ENCODE peak calls at places on chromosome 6, in six cellular contexts. One of them, this sample, is unnamed.

GRCh38 chr6:56863366-56863765 is 91.5 kb upstream of the BEND6 start:
- DNase-seq in tibial artery: no peak
- DNase-seq in naive thymus-derived CD8-positive, alpha-beta T cell: no peak
- DNase-seq in T-cell: no peak
- DNase-seq in activated T-cell treated with anti-CD3 and anti-CD28 coated beads, Interleukin-2, amount 50 U/mL, for 4 hours: no peak
- DNase-seq in G401: no peak
- DNase-seq in this sample: no peak

GRCh38 chr6:168060521-168060931 is 18.5 kb downstream of the FRMD1 start:
- DNase-seq in tibial artery: peak; percentile 35
- DNase-seq in naive thymus-derived CD8-positive, alpha-beta T cell: no peak
- DNase-seq in T-cell: no peak
- DNase-seq in activated T-cell treated with anti-CD3 and anti-CD28 coated beads, Interleukin-2, amount 50 U/mL, for 4 hours: no peak
- DNase-seq in G401: peak; percentile 55
- DNase-seq in this sample: no peak

GRCh38 chr6:2110504-2110903 is 134.9 kb downstream of the GMDS start:
- DNase-seq in tibial artery: peak; percentile 41
- DNase-seq in naive thymus-derived CD8-positive, alpha-beta T cell: no peak
- DNase-seq in T-cell: no peak
- DNase-seq in activated T-cell treated with anti-CD3 and anti-CD28 coated beads, Interleukin-2, amount 50 U/mL, for 4 hours: no peak
- DNase-seq in G401: no peak
- DNase-seq in this sample: no peak

GRCh38 chr6:106736502-106736901 is 107.1 kb downstream of the QRSL1 start:
- DNase-seq in tibial artery: no peak
- DNase-seq in naive thymus-derived CD8-positive, alpha-beta T cell: no peak
- DNase-seq in T-cell: no peak
- DNase-seq in activated T-cell treated with anti-CD3 and anti-CD28 coated beads, Interleukin-2, amount 50 U/mL, for 4 hours: no peak
- DNase-seq in G401: no peak
- DNase-seq in this sample: no peak

GRCh38 chr6:44327096-44327495 is 13.9 kb upstream of the AARS2 start:
- DNase-seq in tibial artery: no peak
- DNase-seq in naive thymus-derived CD8-positive, alpha-beta T cell: no peak
- DNase-seq in T-cell: no peak
- DNase-seq in activated T-cell treated with anti-CD3 and anti-CD28 coated beads, Interleukin-2, amount 50 U/mL, for 4 hours: no peak
- DNase-seq in G401: no peak
- DNase-seq in this sample: no peak

GRCh38 chr6:21588812-21589811 is 4.4 kb upstream of the SOX4 start:
- DNase-seq in tibial artery: peak; percentile 84
- DNase-seq in naive thymus-derived CD8-positive, alpha-beta T cell: peak; percentile 71
- DNase-seq in T-cell: peak; percentile 58
- DNase-seq in activated T-cell treated with anti-CD3 and anti-CD28 coated beads, Interleukin-2, amount 50 U/mL, for 4 hours: peak; percentile 73
- DNase-seq in G401: peak; percentile 88
- DNase-seq in this sample: peak; percentile 97

GRCh38 chr6:108168501-108168979 is 2.7 kb downstream of the NR2E1 start:
- DNase-seq in tibial artery: no peak
- DNase-seq in naive thymus-derived CD8-positive, alpha-beta T cell: no peak
- DNase-seq in T-cell: no peak
- DNase-seq in activated T-cell treated with anti-CD3 and anti-CD28 coated beads, Interleukin-2, amount 50 U/mL, for 4 hours: no peak
- DNase-seq in G401: no peak
- DNase-seq in this sample: no peak

GRCh38 chr6:129621252-129621651 is 88.7 kb downstream of the ARHGAP18 start:
- DNase-seq in tibial artery: no peak
- DNase-seq in naive thymus-derived CD8-positive, alpha-beta T cell: no peak
- DNase-seq in T-cell: no peak
- DNase-seq in activated T-cell treated with anti-CD3 and anti-CD28 coated beads, Interleukin-2, amount 50 U/mL, for 4 hours: peak; percentile 18
- DNase-seq in G401: no peak
- DNase-seq in this sample: no peak

GRCh38 chr6:157017861-157018260 is 240.7 kb downstream of the ARID1B start:
- DNase-seq in tibial artery: no peak
- DNase-seq in naive thymus-derived CD8-positive, alpha-beta T cell: no peak
- DNase-seq in T-cell: no peak
- DNase-seq in activated T-cell treated with anti-CD3 and anti-CD28 coated beads, Interleukin-2, amount 50 U/mL, for 4 hours: no peak
- DNase-seq in G401: no peak
- DNase-seq in this sample: no peak

GRCh38 chr6:2259002-2259494 is 13.6 kb upstream of the GMDS start:
- DNase-seq in tibial artery: no peak
- DNase-seq in naive thymus-derived CD8-positive, alpha-beta T cell: no peak
- DNase-seq in T-cell: no peak
- DNase-seq in activated T-cell treated with anti-CD3 and anti-CD28 coated beads, Interleukin-2, amount 50 U/mL, for 4 hours: no peak
- DNase-seq in G401: no peak
- DNase-seq in this sample: no peak

GRCh38 chr6:75290558-75290957 is 6.0 kb upstream of the TMEM30A start:
- DNase-seq in tibial artery: no peak
- DNase-seq in naive thymus-derived CD8-positive, alpha-beta T cell: no peak
- DNase-seq in T-cell: no peak
- DNase-seq in activated T-cell treated with anti-CD3 and anti-CD28 coated beads, Interleukin-2, amount 50 U/mL, for 4 hours: no peak
- DNase-seq in G401: no peak
- DNase-seq in this sample: no peak

GRCh38 chr6:40545954-40546353 is 41.2 kb downstream of the LRFN2 start:
- DNase-seq in tibial artery: no peak
- DNase-seq in naive thymus-derived CD8-positive, alpha-beta T cell: no peak
- DNase-seq in T-cell: no peak
- DNase-seq in activated T-cell treated with anti-CD3 and anti-CD28 coated beads, Interleukin-2, amount 50 U/mL, for 4 hours: no peak
- DNase-seq in G401: no peak
- DNase-seq in this sample: no peak

GRCh38 chr6:36912583-36912982 is 26.8 kb downstream of the C6orf89 start:
- DNase-seq in tibial artery: no peak
- DNase-seq in naive thymus-derived CD8-positive, alpha-beta T cell: peak; percentile 41
- DNase-seq in T-cell: peak; percentile 24
- DNase-seq in activated T-cell treated with anti-CD3 and anti-CD28 coated beads, Interleukin-2, amount 50 U/mL, for 4 hours: peak; percentile 42
- DNase-seq in G401: no peak
- DNase-seq in this sample: no peak

GRCh38 chr6:13303668-13304017 is 24.7 kb downstream of the TBC1D7 start:
- DNase-seq in tibial artery: peak; percentile 85
- DNase-seq in naive thymus-derived CD8-positive, alpha-beta T cell: no peak
- DNase-seq in T-cell: no peak
- DNase-seq in activated T-cell treated with anti-CD3 and anti-CD28 coated beads, Interleukin-2, amount 50 U/mL, for 4 hours: no peak
- DNase-seq in G401: no peak
- DNase-seq in this sample: peak; percentile 94

GRCh38 chr6:160430203-160430602 is 82.0 kb downstream of the SLC22A3 start:
- DNase-seq in tibial artery: no peak
- DNase-seq in naive thymus-derived CD8-positive, alpha-beta T cell: no peak
- DNase-seq in T-cell: no peak
- DNase-seq in activated T-cell treated with anti-CD3 and anti-CD28 coated beads, Interleukin-2, amount 50 U/mL, for 4 hours: no peak
- DNase-seq in G401: no peak
- DNase-seq in this sample: no peak

GRCh38 chr6:33088931-33089640 is 13.3 kb downstream of the HLA-DPB1 start:
- DNase-seq in tibial artery: no peak
- DNase-seq in naive thymus-derived CD8-positive, alpha-beta T cell: no peak
- DNase-seq in T-cell: no peak
- DNase-seq in activated T-cell treated with anti-CD3 and anti-CD28 coated beads, Interleukin-2, amount 50 U/mL, for 4 hours: no peak
- DNase-seq in G401: no peak
- DNase-seq in this sample: no peak

GRCh38 chr6:30955367-30956042 is 14.7 kb downstream of the MUCL3 start:
- DNase-seq in tibial artery: peak; percentile 46
- DNase-seq in naive thymus-derived CD8-positive, alpha-beta T cell: peak; percentile 74
- DNase-seq in T-cell: peak; percentile 50
- DNase-seq in activated T-cell treated with anti-CD3 and anti-CD28 coated beads, Interleukin-2, amount 50 U/mL, for 4 hours: peak; percentile 59
- DNase-seq in G401: no peak
- DNase-seq in this sample: peak; percentile 38

GRCh38 chr6:5411414-5411813 is 150.1 kb downstream of the FARS2 start:
- DNase-seq in tibial artery: no peak
- DNase-seq in naive thymus-derived CD8-positive, alpha-beta T cell: no peak
- DNase-seq in T-cell: no peak
- DNase-seq in activated T-cell treated with anti-CD3 and anti-CD28 coated beads, Interleukin-2, amount 50 U/mL, for 4 hours: no peak
- DNase-seq in G401: no peak
- DNase-seq in this sample: no peak

GRCh38 chr6:11702796-11703130 is 75.8 kb downstream of the ADTRP start:
- DNase-seq in tibial artery: no peak
- DNase-seq in naive thymus-derived CD8-positive, alpha-beta T cell: no peak
- DNase-seq in T-cell: no peak
- DNase-seq in activated T-cell treated with anti-CD3 and anti-CD28 coated beads, Interleukin-2, amount 50 U/mL, for 4 hours: no peak
- DNase-seq in G401: no peak
- DNase-seq in this sample: no peak

GRCh38 chr6:146359123-146359522 is 184.5 kb upstream of the RAB32 start:
- DNase-seq in tibial artery: no peak
- DNase-seq in naive thymus-derived CD8-positive, alpha-beta T cell: no peak
- DNase-seq in T-cell: no peak
- DNase-seq in activated T-cell treated with anti-CD3 and anti-CD28 coated beads, Interleukin-2, amount 50 U/mL, for 4 hours: no peak
- DNase-seq in G401: no peak
- DNase-seq in this sample: no peak

GRCh38 chr6:12111271-12111670 is 99.2 kb downstream of the HIVEP1 start:
- DNase-seq in tibial artery: no peak
- DNase-seq in naive thymus-derived CD8-positive, alpha-beta T cell: no peak
- DNase-seq in T-cell: no peak
- DNase-seq in activated T-cell treated with anti-CD3 and anti-CD28 coated beads, Interleukin-2, amount 50 U/mL, for 4 hours: no peak
- DNase-seq in G401: no peak
- DNase-seq in this sample: no peak

GRCh38 chr6:156827382-156827781 is 50.2 kb downstream of the ARID1B start:
- DNase-seq in tibial artery: no peak
- DNase-seq in naive thymus-derived CD8-positive, alpha-beta T cell: no peak
- DNase-seq in T-cell: no peak
- DNase-seq in activated T-cell treated with anti-CD3 and anti-CD28 coated beads, Interleukin-2, amount 50 U/mL, for 4 hours: no peak
- DNase-seq in G401: peak; percentile 87
- DNase-seq in this sample: no peak

GRCh38 chr6:80932364-80932763 is 820.1 kb downstream of the TENT5A start:
- DNase-seq in tibial artery: no peak
- DNase-seq in naive thymus-derived CD8-positive, alpha-beta T cell: no peak
- DNase-seq in T-cell: no peak
- DNase-seq in activated T-cell treated with anti-CD3 and anti-CD28 coated beads, Interleukin-2, amount 50 U/mL, for 4 hours: no peak
- DNase-seq in G401: no peak
- DNase-seq in this sample: no peak

GRCh38 chr6:127464881-127465459 is 5.8 kb upstream of the KIAA0408 start:
- DNase-seq in tibial artery: peak; percentile 59
- DNase-seq in naive thymus-derived CD8-positive, alpha-beta T cell: peak; percentile 35
- DNase-seq in T-cell: no peak
- DNase-seq in activated T-cell treated with anti-CD3 and anti-CD28 coated beads, Interleukin-2, amount 50 U/mL, for 4 hours: peak; percentile 57
- DNase-seq in G401: peak; percentile 84
- DNase-seq in this sample: peak; percentile 88

GRCh38 chr6:129440691-129441090 is 269.3 kb downstream of the ARHGAP18 start:
- DNase-seq in tibial artery: no peak
- DNase-seq in naive thymus-derived CD8-positive, alpha-beta T cell: no peak
- DNase-seq in T-cell: no peak
- DNase-seq in activated T-cell treated with anti-CD3 and anti-CD28 coated beads, Interleukin-2, amount 50 U/mL, for 4 hours: no peak
- DNase-seq in G401: no peak
- DNase-seq in this sample: no peak

GRCh38 chr6:92110390-92110789 is 1309.0 kb downstream of the EPHA7 start:
- DNase-seq in tibial artery: no peak
- DNase-seq in naive thymus-derived CD8-positive, alpha-beta T cell: no peak
- DNase-seq in T-cell: no peak
- DNase-seq in activated T-cell treated with anti-CD3 and anti-CD28 coated beads, Interleukin-2, amount 50 U/mL, for 4 hours: no peak
- DNase-seq in G401: no peak
- DNase-seq in this sample: no peak

GRCh38 chr6:36314221-36315014 is 22.3 kb downstream of the BNIP5 start:
- DNase-seq in tibial artery: no peak
- DNase-seq in naive thymus-derived CD8-positive, alpha-beta T cell: no peak
- DNase-seq in T-cell: no peak
- DNase-seq in activated T-cell treated with anti-CD3 and anti-CD28 coated beads, Interleukin-2, amount 50 U/mL, for 4 hours: no peak
- DNase-seq in G401: no peak
- DNase-seq in this sample: no peak

GRCh38 chr6:89433637-89434499 is 916 bp downstream of the ANKRD6 start:
- DNase-seq in tibial artery: peak; percentile 37
- DNase-seq in naive thymus-derived CD8-positive, alpha-beta T cell: peak; percentile 35
- DNase-seq in T-cell: peak; percentile 1
- DNase-seq in activated T-cell treated with anti-CD3 and anti-CD28 coated beads, Interleukin-2, amount 50 U/mL, for 4 hours: peak; percentile 16
- DNase-seq in G401: peak; percentile 77
- DNase-seq in this sample: no peak

GRCh38 chr6:31317036-31317435 is 39.9 kb downstream of the HLA-B start:
- DNase-seq in tibial artery: no peak
- DNase-seq in naive thymus-derived CD8-positive, alpha-beta T cell: no peak
- DNase-seq in T-cell: no peak
- DNase-seq in activated T-cell treated with anti-CD3 and anti-CD28 coated beads, Interleukin-2, amount 50 U/mL, for 4 hours: no peak
- DNase-seq in G401: peak; percentile 53
- DNase-seq in this sample: no peak

GRCh38 chr6:158762787-158763439 is 56.3 kb downstream of the EZR start:
- DNase-seq in tibial artery: no peak
- DNase-seq in naive thymus-derived CD8-positive, alpha-beta T cell: peak; percentile 7
- DNase-seq in T-cell: no peak
- DNase-seq in activated T-cell treated with anti-CD3 and anti-CD28 coated beads, Interleukin-2, amount 50 U/mL, for 4 hours: no peak
- DNase-seq in G401: no peak
- DNase-seq in this sample: no peak

GRCh38 chr6:24147453-24148153 is 21.6 kb downstream of the NRSN1 start:
- DNase-seq in tibial artery: no peak
- DNase-seq in naive thymus-derived CD8-positive, alpha-beta T cell: no peak
- DNase-seq in T-cell: no peak
- DNase-seq in activated T-cell treated with anti-CD3 and anti-CD28 coated beads, Interleukin-2, amount 50 U/mL, for 4 hours: no peak
- DNase-seq in G401: no peak
- DNase-seq in this sample: no peak

GRCh38 chr6:100229512-100229911 is 235.2 kb downstream of the SIM1 start:
- DNase-seq in tibial artery: no peak
- DNase-seq in naive thymus-derived CD8-positive, alpha-beta T cell: no peak
- DNase-seq in T-cell: no peak
- DNase-seq in activated T-cell treated with anti-CD3 and anti-CD28 coated beads, Interleukin-2, amount 50 U/mL, for 4 hours: no peak
- DNase-seq in G401: no peak
- DNase-seq in this sample: no peak

GRCh38 chr6:34696189-34696738 is 303 bp downstream of the ILRUN start:
- DNase-seq in tibial artery: no peak
- DNase-seq in naive thymus-derived CD8-positive, alpha-beta T cell: no peak
- DNase-seq in T-cell: no peak
- DNase-seq in activated T-cell treated with anti-CD3 and anti-CD28 coated beads, Interleukin-2, amount 50 U/mL, for 4 hours: no peak
- DNase-seq in G401: no peak
- DNase-seq in this sample: peak; percentile 93

GRCh38 chr6:163901681-163902080 is 487.2 kb downstream of the QKI start:
- DNase-seq in tibial artery: no peak
- DNase-seq in naive thymus-derived CD8-positive, alpha-beta T cell: no peak
- DNase-seq in T-cell: no peak
- DNase-seq in activated T-cell treated with anti-CD3 and anti-CD28 coated beads, Interleukin-2, amount 50 U/mL, for 4 hours: no peak
- DNase-seq in G401: no peak
- DNase-seq in this sample: no peak

GRCh38 chr6:135505222-135505621 is 7.7 kb upstream of the AHI1 start:
- DNase-seq in tibial artery: no peak
- DNase-seq in naive thymus-derived CD8-positive, alpha-beta T cell: no peak
- DNase-seq in T-cell: no peak
- DNase-seq in activated T-cell treated with anti-CD3 and anti-CD28 coated beads, Interleukin-2, amount 50 U/mL, for 4 hours: no peak
- DNase-seq in G401: no peak
- DNase-seq in this sample: no peak

GRCh38 chr6:23414204-23414501 is 711.9 kb upstream of the NRSN1 start:
- DNase-seq in tibial artery: no peak
- DNase-seq in naive thymus-derived CD8-positive, alpha-beta T cell: no peak
- DNase-seq in T-cell: no peak
- DNase-seq in activated T-cell treated with anti-CD3 and anti-CD28 coated beads, Interleukin-2, amount 50 U/mL, for 4 hours: no peak
- DNase-seq in G401: no peak
- DNase-seq in this sample: no peak

GRCh38 chr6:47722178-47722577 is 23.8 kb downstream of the ADGRF4 start:
- DNase-seq in tibial artery: no peak
- DNase-seq in naive thymus-derived CD8-positive, alpha-beta T cell: no peak
- DNase-seq in T-cell: no peak
- DNase-seq in activated T-cell treated with anti-CD3 and anti-CD28 coated beads, Interleukin-2, amount 50 U/mL, for 4 hours: no peak
- DNase-seq in G401: no peak
- DNase-seq in this sample: no peak

GRCh38 chr6:131167773-131168172 is 32.5 kb downstream of the AKAP7 start:
- DNase-seq in tibial artery: no peak
- DNase-seq in naive thymus-derived CD8-positive, alpha-beta T cell: no peak
- DNase-seq in T-cell: no peak
- DNase-seq in activated T-cell treated with anti-CD3 and anti-CD28 coated beads, Interleukin-2, amount 50 U/mL, for 4 hours: no peak
- DNase-seq in G401: no peak
- DNase-seq in this sample: no peak

This sample was measured in lower leg skin.